ENCODE peak calls at places on chromosomes 5 and 9, in nine cellular contexts. W, U, P, A, V, K, C, H and R are unnamed samples.

GRCh38 chr9:130450344-130451003 is 5.7 kb downstream of the ASS1 start:
- DNase-seq in W (no peak), U (no peak), P (no peak), A (peak), V (no peak), K (no peak), C (no peak), H (no peak), R (no peak)

GRCh38 chr9:111634860-111635259 is 3.7 kb downstream of the DNAJC25 start:
- DNase-seq in W (no peak), U (no peak), P (no peak), A (no peak), V (no peak), K (no peak), C (no peak), H (no peak), R (no peak)

GRCh38 chr5:40672440-40672839 is 7.3 kb upstream of the PTGER4 start:
- DNase-seq in W (no peak), U (no peak), P (no peak), A (no peak), V (no peak), K (no peak), C (no peak), H (no peak), R (no peak)

GRCh38 chr9:132439153-132439552 is 29.1 kb downstream of the CFAP77 start:
- DNase-seq in W (no peak), U (no peak), P (no peak), A (no peak), V (no peak), K (no peak), C (no peak), H (no peak), R (no peak)

GRCh38 chr5:141743652-141744333 is 61.8 kb upstream of the ARAP3 start:
- DNase-seq in W (no peak), U (no peak), P (no peak), A (no peak), V (no peak), K (no peak), C (no peak), H (no peak), R (no peak)

GRCh38 chr9:130478731-130479575 is 34.2 kb downstream of the ASS1 start:
- DNase-seq in W (no peak), U (no peak), P (no peak), A (no peak), V (no peak), K (no peak), C (no peak), H (no peak), R (no peak)

GRCh38 chr5:149666212-149666852 is 63.8 kb upstream of the PPARGC1B start:
- DNase-seq in W (peak), U (no peak), P (no peak), A (no peak), V (no peak), K (peak), C (peak), H (peak), R (peak)

GRCh38 chr9:137870432-137870831 is 7.2 kb upstream of the CACNA1B start:
- DNase-seq in W (no peak), U (no peak), P (no peak), A (no peak), V (no peak), K (no peak), C (no peak), H (no peak), R (no peak)

GRCh38 chr9:12774861-12775367 is at the start of gene LURAP1L:
- DNase-seq in W (peak), U (no peak), P (no peak), A (peak), V (peak), K (peak), C (peak), H (peak), R (peak)

GRCh38 chr9:23669776-23670175 is 156.3 kb downstream of the ELAVL2 start:
- DNase-seq in W (no peak), U (no peak), P (no peak), A (no peak), V (no peak), K (no peak), C (no peak), H (no peak), R (no peak)

GRCh38 chr9:121780177-121780576 is 128.7 kb downstream of the DAB2IP start:
- DNase-seq in W (no peak), U (no peak), P (no peak), A (no peak), V (no peak), K (no peak), C (no peak), H (no peak), R (no peak)

GRCh38 chr5:53480474-53481353 is at the start of gene FST:
- DNase-seq in W (peak), U (no peak), P (no peak), A (peak), V (peak), K (peak), C (peak), H (peak), R (peak)

GRCh38 chr5:122775713-122776084 is 819 bp downstream of the SNX2 start:
- DNase-seq in W (peak), U (no peak), P (no peak), A (no peak), V (no peak), K (no peak), C (peak), H (peak), R (peak)

GRCh38 chr9:73065439-73065838 is 86.2 kb upstream of the ANXA1 start:
- DNase-seq in W (no peak), U (no peak), P (no peak), A (no peak), V (no peak), K (no peak), C (no peak), H (no peak), R (no peak)

GRCh38 chr5:138180841-138181240 is 1.9 kb downstream of the KIF20A start:
- DNase-seq in W (no peak), U (no peak), P (no peak), A (no peak), V (no peak), K (no peak), C (no peak), H (no peak), R (no peak)